ENCODE peak calls at places on chromosomes 4 and X, in six cellular contexts. N is cardiac fibroblast; R is mucosa of gallbladder; J is activated CD4-positive, alpha-beta T cell treated with anti-CD3 and anti-CD28 coated beads, Interleukin-2, amount 50 U/mL, for 1 hour; V is putamen; H is GM12865. A is an unnamed sample.

GRCh38 chr4:130703211-130703920 is 1607.4 kb downstream of the C4orf33 start:
- DNase-seq in N (no peak), H (no peak), J (no peak), V (no peak), R (no peak), A (no peak)

GRCh38 chr4:42428036-42428435 is 30.7 kb downstream of the SHISA3 start:
- DNase-seq in R (no peak), N (no peak), J (no peak), V (no peak), H (no peak), A (no peak)

GRCh38 chrX:16946361-16946964 is at the start of gene REPS2:
- DNase-seq in V (peak; percentile 75), J (peak; percentile 78), N (peak; percentile 49), H (peak; percentile 77), R (peak; percentile 85), A (peak; percentile 43)

GRCh38 chrX:149540133-149540620 is 635 bp upstream of the EOLA1 start:
- DNase-seq in N (peak; percentile 90), H (peak; percentile 94), V (peak; percentile 92), R (peak; percentile 93), J (peak; percentile 90), A (peak; percentile 83)

GRCh38 chr4:70902577-70903281 is 560 bp downstream of the MOB1B start:
- DNase-seq in H (no peak), J (peak; percentile 18), V (peak; percentile 22), N (peak; percentile 40), R (peak; percentile 23), A (no peak)

GRCh38 chrX:125673758-125674157 is 354.1 kb downstream of the TEX13C start:
- DNase-seq in R (no peak), N (no peak), V (no peak), J (no peak), H (no peak), A (no peak)

GRCh38 chr4:6898763-6899162 is 10.9 kb upstream of the TBC1D14 start:
- DNase-seq in H (peak; percentile 58), V (no peak), J (no peak), R (no peak), N (no peak), A (no peak)

GRCh38 chr4:85879518-85879917 is 404.6 kb downstream of the ARHGAP24 start:
- DNase-seq in N (no peak), V (no peak), H (no peak), R (no peak), J (no peak), A (no peak)

GRCh38 chrX:124720532-124720931 is 374.2 kb downstream of the SH2D1A start:
- DNase-seq in H (no peak), N (no peak), R (no peak), J (no peak), V (no peak), A (no peak)

GRCh38 chr4:125358453-125358852 is 43.7 kb downstream of the FAT4 start:
- DNase-seq in J (no peak), H (no peak), N (no peak), R (no peak), V (no peak), A (no peak)

GRCh38 chr4:8740666-8741395 is 130.8 kb downstream of the HMX1 start:
- DNase-seq in H (no peak), V (no peak), J (no peak), N (no peak), R (no peak), A (no peak)

A was measured in effector memory CD8-positive, alpha-beta T cell.